ENCODE peak calls at places on chromosomes 2 and 18, in five cellular contexts. H, L, W, B and Y are unnamed samples.

GRCh38 chr2:24793752-24794477 is 690 bp downstream of the CENPO start:
- DNase-seq in W (no peak), H (no peak), B (no peak), L (no peak), Y (peak; percentile 58)

GRCh38 chr2:136122654-136123053 is 4.7 kb upstream of the CXCR4 start:
- DNase-seq in B (no peak), H (no peak), L (no peak), W (no peak), Y (no peak)

GRCh38 chr2:232883116-232883721 is 13.2 kb downstream of the SNORC start:
- DNase-seq in W (no peak), L (no peak), H (no peak), B (no peak), Y (no peak)

GRCh38 chr2:61853086-61853847 is 593 bp downstream of the FAM161A start:
- DNase-seq in W (no peak), H (no peak), B (peak; percentile 68), L (peak; percentile 82), Y (peak; percentile 90)

GRCh38 chr2:109379507-109379906 is 234.3 kb downstream of the SEPTIN10 start:
- DNase-seq in W (no peak), B (no peak), H (peak; percentile 21), L (peak; percentile 26), Y (no peak)

GRCh38 chr2:17589406-17590035 is 49.0 kb downstream of the VSNL1 start:
- DNase-seq in B (no peak), H (no peak), W (no peak), L (no peak), Y (no peak)

GRCh38 chr2:62293490-62294212 is 97.7 kb downstream of the B3GNT2 start:
- DNase-seq in B (peak; percentile 83), L (peak; percentile 68), H (no peak), W (peak; percentile 60), Y (no peak)

GRCh38 chr2:224523626-224524577 is 61.3 kb downstream of the CUL3 start:
- DNase-seq in L (no peak), B (no peak), W (no peak), H (no peak), Y (no peak)

GRCh38 chr2:108909275-108909823 is 79.7 kb downstream of the EDAR start:
- DNase-seq in B (no peak), L (no peak), W (no peak), H (peak; percentile 15), Y (no peak)

GRCh38 chr2:70558195-70558808 is 4.7 kb upstream of the TGFA start:
- DNase-seq in B (no peak), W (no peak), H (no peak), L (no peak), Y (peak; percentile 22)

GRCh38 chr2:229611360-229611759 is 103.0 kb downstream of the DNER start:
- DNase-seq in L (no peak), W (no peak), H (no peak), B (no peak), Y (no peak)

GRCh38 chr18:49886891-49887764 is 73.8 kb upstream of the ACAA2 start:
- DNase-seq in B (no peak), L (no peak), W (no peak), H (no peak), Y (peak; percentile 71)

GRCh38 chr18:23626451-23627279 is 36.0 kb downstream of the ANKRD29 start:
- DNase-seq in H (no peak), L (no peak), W (no peak), B (no peak), Y (no peak)

GRCh38 chr2:224552771-224553170 is 32.4 kb downstream of the CUL3 start:
- DNase-seq in B (no peak), L (no peak), H (no peak), W (no peak), Y (no peak)

GRCh38 chr2:159971365-159972122 is 90.9 kb downstream of the PLA2R1 start:
- DNase-seq in L (no peak), H (no peak), B (no peak), W (no peak), Y (no peak)

GRCh38 chr18:4605222-4605621 is 150.1 kb upstream of the DLGAP1 start:
- DNase-seq in B (no peak), L (no peak), W (no peak), H (no peak), Y (no peak)

GRCh38 chr2:239790721-239791120 is 234.4 kb downstream of the NDUFA10 start:
- DNase-seq in W (no peak), H (no peak), L (no peak), B (no peak), Y (no peak)

GRCh38 chr2:239790313-239790712 is 234.8 kb downstream of the NDUFA10 start:
- DNase-seq in W (no peak), B (no peak), L (no peak), H (no peak), Y (no peak)

GRCh38 chr2:239792649-239793010 is 232.5 kb downstream of the NDUFA10 start:
- DNase-seq in B (no peak), W (no peak), H (peak; percentile 29), L (no peak), Y (no peak)

GRCh38 chr2:239793086-239793485 is 232.1 kb downstream of the NDUFA10 start:
- DNase-seq in H (peak; percentile 27), W (no peak), L (no peak), B (no peak), Y (no peak)

GRCh38 chr2:239791727-239792648 is 233.2 kb downstream of the NDUFA10 start:
- DNase-seq in W (no peak), H (peak; percentile 45), L (no peak), B (no peak), Y (no peak)
- H3K27me3 ChIP-seq in W (peaks cover 4% of the 10 kb centered on the region), H (no peaks in the 10 kb centered on the region), L (peaks cover 15% of the 10 kb centered on the region), B (no peaks in the 10 kb centered on the region), Y (peaks cover 6% of the 10 kb centered on the region)

DNA sequence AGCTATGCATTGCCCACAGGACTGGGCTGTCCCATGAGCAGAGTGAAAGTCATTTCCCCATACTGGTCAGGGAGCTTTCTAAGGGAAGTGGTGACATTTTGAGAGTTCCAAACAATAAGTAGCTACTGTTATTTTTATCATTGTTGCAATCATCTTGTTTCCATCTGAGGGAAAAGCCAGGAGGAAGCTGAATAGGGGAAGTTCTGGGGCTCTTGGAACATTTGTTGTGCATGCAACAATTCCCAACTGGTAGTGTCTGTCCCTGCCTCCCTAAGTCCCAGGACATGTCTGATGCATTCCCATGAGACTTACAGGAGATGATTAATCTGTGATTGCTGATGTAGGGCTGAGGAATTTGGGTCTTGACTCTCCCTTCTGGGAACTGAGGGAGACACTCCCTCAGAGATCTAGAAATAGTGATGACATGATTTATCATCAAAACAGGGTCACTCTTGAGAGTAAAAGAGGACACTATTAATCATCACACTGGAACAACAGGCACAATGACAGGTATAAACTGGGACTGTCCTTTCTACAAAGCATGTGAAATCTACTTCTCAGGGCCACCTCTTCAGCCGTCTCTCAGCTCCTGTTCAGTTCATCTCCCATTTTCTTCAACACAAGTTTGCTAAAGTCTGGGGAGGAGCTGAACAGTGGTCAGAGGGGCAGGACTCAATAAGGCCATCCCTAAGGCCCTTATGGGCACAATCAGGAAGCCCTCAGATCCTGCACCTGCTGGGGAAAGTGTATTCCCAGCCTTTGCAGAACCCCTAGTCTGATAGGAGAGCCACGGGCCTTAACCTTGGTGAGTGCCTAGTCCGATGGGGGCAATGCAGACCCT is 28.0 kb upstream of the MARCO start:
- DNase-seq in B (no peak), W (no peak), H (no peak), L (no peak), Y (no peak)
- TF ChIP-seq CTCF in B (no peak), W (no peak), H (no peak), L (no peak), Y (no peak)

GRCh38 chr2:86631846-86632485 is 8.3 kb upstream of the RNF103 start:
- DNase-seq in H (no peak), L (peak; percentile 17), W (no peak), B (peak; percentile 75), Y (no peak)

GRCh38 chr2:86632672-86633071 is 9.0 kb upstream of the RNF103 start:
- DNase-seq in L (no peak), H (no peak), B (peak; percentile 65), W (no peak), Y (no peak)

GRCh38 chr2:86634352-86634751 is 10.7 kb upstream of the RNF103 start:
- DNase-seq in L (peak; percentile 48), B (no peak), W (no peak), H (no peak), Y (no peak)

GRCh38 chr2:86636842-86637241 is 13.2 kb upstream of the RNF103 start:
- DNase-seq in H (no peak), B (no peak), W (no peak), L (peak; percentile 46), Y (no peak)

GRCh38 chr2:86633094-86633740 is 9.6 kb upstream of the RNF103 start:
- DNase-seq in L (peak; percentile 46), B (peak; percentile 9), W (peak; percentile 34), H (no peak), Y (no peak)
- H3K9me3 ChIP-seq in L (no peaks in the 10 kb centered on the region), B (no peaks in the 10 kb centered on the region), W (peaks cover 3% of the 10 kb centered on the region), H (no peaks in the 10 kb centered on the region), Y (no peaks in the 10 kb centered on the region)

GRCh38 chr2:176154853-176155252 is 2.3 kb upstream of the HOXD3 start:
- DNase-seq in W (no peak), B (no peak), H (no peak), L (no peak), Y (no peak)
- H3K27me3 ChIP-seq in W (peaks cover 98% of the 10 kb centered on the region), B (peaks cover 28% of the 10 kb centered on the region), H (peaks cover 41% of the 10 kb centered on the region), L (no peaks in the 10 kb centered on the region), Y (peaks cover 92% of the 10 kb centered on the region)